ENCODE peak calls at places on chromosomes 1 and 21, in five cellular contexts. One of them, this sample, is unnamed.
A peak's percentile ranks its signal among the peaks of the same experiment; 100 is the strongest.

GRCh38 chr1:76068542-76068941 is 6.0 kb upstream of the ST6GALNAC3 start:
- DNase-seq in tibial nerve: no peak
- DNase-seq in left ventricle myocardium inferior: no peak
- DNase-seq in stomach: no peak
- DNase-seq in PC-9: no peak
- DNase-seq in this sample: peak; percentile 87

GRCh38 chr1:170200665-170201397 is 55.1 kb downstream of the NTMT2 start:
- DNase-seq in PC-9: no peak
- DNase-seq in left ventricle myocardium inferior: no peak
- DNase-seq in stomach: no peak
- DNase-seq in tibial nerve: no peak
- DNase-seq in this sample: no peak

GRCh38 chr21:37873655-37874054 is 42.6 kb downstream of the KCNJ6 start:
- DNase-seq in left ventricle myocardium inferior: no peak
- DNase-seq in stomach: no peak
- DNase-seq in PC-9: no peak
- DNase-seq in tibial nerve: no peak
- DNase-seq in this sample: peak; percentile 5

GRCh38 chr1:45394342-45394741 is 54.1 kb upstream of the MUTYH start:
- DNase-seq in PC-9: no peak
- DNase-seq in left ventricle myocardium inferior: no peak
- DNase-seq in tibial nerve: no peak
- DNase-seq in stomach: no peak
- DNase-seq in this sample: peak; percentile 41

GRCh38 chr1:36093919-36094318 is 5.2 kb downstream of the ADPRS start:
- DNase-seq in tibial nerve: no peak
- DNase-seq in stomach: no peak
- DNase-seq in PC-9: no peak
- DNase-seq in left ventricle myocardium inferior: no peak
- DNase-seq in this sample: no peak

GRCh38 chr1:101444381-101444780 is 207.6 kb downstream of the S1PR1 start:
- DNase-seq in PC-9: no peak
- DNase-seq in stomach: no peak
- DNase-seq in left ventricle myocardium inferior: no peak
- DNase-seq in tibial nerve: no peak
- DNase-seq in this sample: no peak

GRCh38 chr21:34807146-34807880 is 138.5 kb downstream of the CLIC6 start:
- DNase-seq in stomach: no peak
- DNase-seq in left ventricle myocardium inferior: no peak
- DNase-seq in PC-9: peak; percentile 59
- DNase-seq in tibial nerve: no peak
- DNase-seq in this sample: peak; percentile 94

GRCh38 chr1:175127565-175127964 is 59.9 kb downstream of the TNN start:
- DNase-seq in tibial nerve: no peak
- DNase-seq in stomach: no peak
- DNase-seq in left ventricle myocardium inferior: no peak
- DNase-seq in PC-9: no peak
- DNase-seq in this sample: no peak

GRCh38 chr1:1179983-1180861 is 6.5 kb downstream of the TTLL10 start:
- DNase-seq in left ventricle myocardium inferior: peak; percentile 12
- DNase-seq in stomach: no peak
- DNase-seq in tibial nerve: no peak
- DNase-seq in PC-9: no peak
- DNase-seq in this sample: no peak

GRCh38 chr1:212892108-212892507 is 34.0 kb downstream of the FLVCR1 start:
- DNase-seq in PC-9: no peak
- DNase-seq in stomach: no peak
- DNase-seq in tibial nerve: no peak
- DNase-seq in left ventricle myocardium inferior: no peak
- DNase-seq in this sample: no peak

DNA sequence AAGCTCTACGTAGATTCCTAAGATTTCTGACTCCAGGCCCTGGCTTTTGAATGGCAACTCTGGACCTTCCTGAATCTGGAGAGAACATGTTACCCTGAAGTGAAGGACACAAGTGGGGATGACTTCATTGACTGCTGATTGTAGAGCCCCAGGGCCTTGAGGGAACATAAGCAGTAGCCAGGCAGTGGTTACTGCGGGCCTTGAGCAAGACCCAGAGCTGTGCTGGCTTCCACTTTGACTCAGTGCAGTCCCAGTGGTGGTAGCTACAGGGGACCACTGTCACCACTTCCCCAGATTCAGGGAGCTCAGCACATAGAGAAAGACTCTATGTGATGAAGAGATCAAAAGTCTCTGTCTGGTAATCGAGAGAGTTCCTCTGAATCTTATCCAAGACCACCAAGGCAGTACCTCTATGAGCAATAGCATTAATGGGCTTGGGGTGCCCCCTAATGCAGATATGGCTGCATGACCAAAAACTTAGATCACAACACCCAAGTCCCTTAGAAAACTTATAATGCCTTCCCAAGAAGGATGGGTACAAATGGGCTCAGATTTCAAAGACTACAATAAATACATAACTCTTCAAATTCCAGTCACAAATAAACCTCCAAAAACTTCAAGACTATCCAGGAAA is 1278.3 kb downstream of the AMY1C start:
- DNase-seq in tibial nerve: no peak
- DNase-seq in stomach: no peak
- DNase-seq in left ventricle myocardium inferior: no peak
- DNase-seq in PC-9: no peak
- DNase-seq in this sample: no peak
- TF ChIP-seq CTCF in tibial nerve: no peak
- TF ChIP-seq CTCF in stomach: no peak
- TF ChIP-seq CTCF in left ventricle myocardium inferior: no peak
- TF ChIP-seq CTCF in PC-9: no peak
- TF ChIP-seq CTCF in this sample: no peak

GRCh38 chr1:42179900-42180329 is 15.4 kb upstream of the GUCA2A start:
- DNase-seq in tibial nerve: no peak
- DNase-seq in PC-9: no peak
- DNase-seq in left ventricle myocardium inferior: no peak
- DNase-seq in stomach: no peak
- DNase-seq in this sample: peak; percentile 27
- H3K36me3 ChIP-seq in tibial nerve: no peaks in the 10 kb centered on the region
- H3K36me3 ChIP-seq in PC-9: peaks cover 4% of the 10 kb centered on the region
- H3K36me3 ChIP-seq in left ventricle myocardium inferior: peaks cover 21% of the 10 kb centered on the region
- H3K36me3 ChIP-seq in stomach: no peaks in the 10 kb centered on the region
- H3K36me3 ChIP-seq in this sample: peaks cover 2% of the 10 kb centered on the region

DNA sequence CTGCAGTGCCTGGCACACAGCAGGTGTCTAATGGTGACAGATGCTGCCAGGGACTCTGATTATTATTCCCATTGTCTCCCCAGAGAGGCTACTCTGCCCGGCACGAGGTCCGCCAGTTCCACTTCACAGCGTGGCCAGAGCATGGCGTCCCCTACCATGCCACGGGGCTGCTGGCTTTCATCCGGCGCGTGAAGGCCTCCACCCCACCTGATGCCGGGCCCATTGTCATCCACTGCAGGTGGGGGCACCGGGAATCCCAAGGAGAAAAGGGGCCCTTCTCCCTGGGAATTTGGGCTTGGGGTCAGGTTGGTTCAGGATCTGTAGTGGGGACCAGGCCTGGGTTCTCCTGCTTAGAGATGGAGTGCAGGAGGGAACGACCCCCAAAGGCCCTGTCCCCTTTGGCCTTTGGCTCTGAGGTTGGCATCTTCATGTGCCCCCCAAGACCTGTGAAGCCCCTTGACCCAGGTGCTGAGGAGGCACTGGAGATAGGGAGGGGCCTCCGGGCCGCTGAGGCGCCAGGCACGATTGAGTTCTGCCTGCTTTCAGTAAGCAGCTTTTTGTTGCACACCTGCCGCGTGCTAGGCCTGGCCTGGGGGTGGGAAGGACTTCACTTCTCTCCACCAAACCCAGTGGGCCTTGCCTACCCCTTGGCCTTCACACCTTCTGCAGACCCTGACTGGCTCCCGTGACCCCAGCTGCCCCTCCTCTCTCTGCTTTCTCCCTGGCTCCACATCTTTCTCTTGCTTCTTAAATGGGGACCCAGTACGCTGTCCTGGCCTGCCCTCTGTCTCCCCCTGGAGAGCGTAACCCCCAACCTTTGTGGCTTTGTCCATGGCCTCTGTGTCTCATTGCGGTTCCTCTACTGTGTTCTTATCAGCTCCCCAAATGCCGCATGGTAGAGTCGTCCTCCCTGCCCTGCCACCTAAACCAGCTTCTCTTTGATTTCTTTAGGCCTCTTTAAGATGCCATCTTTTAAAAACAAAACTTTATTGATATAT is 76.4 kb downstream of the PTPRU start:
- DNase-seq in stomach: no peak
- DNase-seq in PC-9: no peak
- DNase-seq in tibial nerve: no peak
- DNase-seq in left ventricle myocardium inferior: no peak
- DNase-seq in this sample: no peak
- TF ChIP-seq CTCF in stomach: no peak
- TF ChIP-seq CTCF in PC-9: no peak
- TF ChIP-seq CTCF in tibial nerve: no peak
- TF ChIP-seq CTCF in left ventricle myocardium inferior: no peak
- TF ChIP-seq CTCF in this sample: no peak

DNA sequence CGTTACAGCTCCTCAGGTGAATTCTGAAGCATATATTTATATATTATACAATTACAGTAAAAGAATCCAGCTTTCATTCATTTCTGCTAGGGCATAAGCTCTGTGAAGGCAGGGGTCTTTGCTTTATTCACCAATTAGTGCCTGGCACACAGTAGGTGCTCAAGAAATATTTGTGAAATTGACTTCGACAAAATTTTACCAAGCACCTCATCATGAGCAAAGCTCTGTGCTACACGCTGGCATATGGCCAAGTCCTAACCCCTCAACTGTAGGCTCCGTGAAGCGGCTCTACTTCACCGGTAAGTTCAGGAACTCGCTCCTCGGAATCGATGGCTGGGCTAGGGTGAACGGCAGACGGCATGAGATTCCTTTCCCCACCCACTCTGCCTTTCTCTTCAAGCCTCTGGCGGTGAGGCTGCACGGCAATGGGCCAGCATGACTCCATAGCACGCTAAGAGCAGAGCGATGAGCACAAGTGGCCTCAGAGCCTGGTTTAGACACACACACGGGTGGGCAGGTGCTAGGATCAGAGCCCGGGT is 8.7 kb downstream of the C1orf174 start:
- DNase-seq in stomach: no peak
- DNase-seq in left ventricle myocardium inferior: no peak
- DNase-seq in PC-9: no peak
- DNase-seq in tibial nerve: no peak
- DNase-seq in this sample: no peak
- H3K36me3 ChIP-seq in stomach: peaks cover 32% of the 10 kb centered on the region
- H3K36me3 ChIP-seq in left ventricle myocardium inferior: peaks cover 55% of the 10 kb centered on the region
- H3K36me3 ChIP-seq in PC-9: peaks cover 3% of the 10 kb centered on the region
- H3K36me3 ChIP-seq in tibial nerve: peaks cover 22% of the 10 kb centered on the region
- H3K36me3 ChIP-seq in this sample: peaks cover 22% of the 10 kb centered on the region